ENCODE peak calls at places on chromosomes 4 and X, in five cellular contexts. W is aorta, Q is A549, D is cardiac muscle cell, K is stomach. E is an unnamed sample. For H3K4me1, the result is how much of the 10 kb centered on the place peaks cover.

GRCh38 chrX:72046447-72046846 is 85.3 kb downstream of the RTL5 start:
- DNase-seq in K (no peak), W (no peak), Q (no peak), D (no peak), E (no peak)

GRCh38 chrX:134396174-134396573 is 63.8 kb upstream of the HPRT1 start:
- DNase-seq in W (no peak), K (no peak), Q (peak), D (peak), E (no peak)

GRCh38 chr4:87857789-87858188 is 25.0 kb downstream of the MEPE start:
- DNase-seq in K (no peak), W (no peak), D (no peak), Q (no peak), E (no peak)

GRCh38 chr4:155392486-155393184 is 15.9 kb upstream of the MAP9 start:
- DNase-seq in D (peak), W (no peak), Q (peak), K (no peak), E (no peak)

GRCh38 chr4:153788064-153788418 is 842 bp downstream of the SFRP2 start:
- DNase-seq in W (no peak), D (no peak), Q (no peak), K (no peak), E (no peak)

GRCh38 chrX:112704226-112704625 is 24.5 kb upstream of the LHFPL1 start:
- DNase-seq in Q (no peak), W (no peak), K (no peak), D (no peak), E (no peak)

GRCh38 chr4:176319237-176319703 is 496 bp upstream of the SPCS3 start:
- DNase-seq in K (no peak), D (no peak), W (no peak), Q (no peak), E (no peak)

GRCh38 chrX:120672389-120672788 is 42.5 kb upstream of the C1GALT1C1 start:
- DNase-seq in W (no peak), D (peak), Q (peak), K (peak), E (peak)

GRCh38 chr4:174262624-174263444 is 20.6 kb downstream of the FBXO8 start:
- DNase-seq in Q (no peak), K (no peak), D (no peak), W (no peak), E (no peak)

GRCh38 chr4:15778742-15779231 is 659 bp downstream of the CD38 start:
- DNase-seq in D (peak), W (peak), Q (peak), K (no peak), E (peak)

DNA sequence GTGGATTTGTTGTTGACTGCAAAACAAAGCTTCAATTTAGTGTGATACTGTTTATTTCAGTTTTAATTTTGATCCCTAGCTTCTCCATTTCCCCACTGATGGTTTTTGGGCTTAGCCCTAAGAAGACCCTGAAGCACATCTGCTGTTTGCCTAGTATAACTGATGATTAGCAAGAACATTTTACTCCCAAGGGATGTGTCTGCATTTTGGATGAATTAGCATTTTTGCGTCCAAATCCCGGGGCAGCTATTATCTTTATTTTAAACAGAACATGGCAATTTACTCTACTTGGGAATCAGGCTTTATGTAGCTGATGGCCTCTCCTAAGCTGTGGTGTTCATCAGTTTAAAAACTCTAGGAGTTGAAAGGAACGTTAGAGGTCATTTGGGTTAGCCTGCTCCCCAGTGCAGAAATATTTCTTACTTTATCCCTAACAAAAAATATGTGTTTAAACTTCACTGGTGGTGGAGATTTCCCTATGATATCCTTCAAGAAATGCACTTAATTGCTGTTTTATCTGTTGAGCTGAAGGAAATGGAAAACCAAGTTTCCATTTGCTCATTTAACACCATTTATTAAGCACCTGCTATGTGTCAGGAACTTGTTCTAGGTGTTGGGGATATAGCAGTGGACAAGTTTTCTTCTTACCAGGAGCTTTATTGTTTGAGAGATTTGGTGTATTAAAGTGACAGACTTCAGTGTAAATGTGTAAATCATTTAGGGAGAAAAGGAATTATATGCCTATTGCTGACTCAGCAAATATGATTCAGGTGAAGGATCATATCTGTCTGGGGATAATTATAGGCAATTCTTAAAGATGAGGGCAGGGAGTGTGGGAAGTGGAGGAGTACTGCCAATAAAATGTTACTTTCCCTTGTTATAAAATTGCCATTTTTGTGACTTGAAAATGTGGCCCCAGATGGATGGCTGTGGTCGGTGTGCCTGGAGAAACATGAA is 3.4 kb downstream of the SEPTIN11 start:
- DNase-seq in Q (no peak), K (no peak), D (no peak), W (no peak), E (no peak)
- H3K4me3 ChIP-seq in Q (no peak), K (no peak), D (no peak), W (no peak), E (no peak)

GRCh38 chr4:24979554-24979953 is 51.2 kb downstream of the LGI2 start:
- DNase-seq in K (no peak), D (peak), Q (no peak), W (peak), E (peak)
- H3K27ac ChIP-seq in K (peak), D (no peak), Q (no peak), W (no peak), E (peak)

GRCh38 chrX:65686246-65686645 is 18.8 kb downstream of the MSN start:
- DNase-seq in W (no peak), D (no peak), Q (no peak), K (no peak), E (no peak)

GRCh38 chrX:65689377-65689776 is 21.9 kb downstream of the MSN start:
- DNase-seq in Q (no peak), D (no peak), K (no peak), W (no peak), E (no peak)

GRCh38 chrX:65688403-65688881 is 21.0 kb downstream of the MSN start:
- DNase-seq in W (no peak), Q (no peak), K (no peak), D (peak), E (no peak)

GRCh38 chrX:65687367-65687766 is 19.9 kb downstream of the MSN start:
- DNase-seq in K (no peak), D (no peak), W (no peak), Q (no peak), E (no peak)

GRCh38 chrX:65690057-65690855 is 22.8 kb downstream of the MSN start:
- DNase-seq in D (peak), W (peak), K (no peak), Q (no peak), E (peak)
- H3K4me1 ChIP-seq in D (under half), W (under half), K (under half), Q (half or more), E (under half)

GRCh38 chrX:115233497-115234219 is at the start of gene LRCH2:
- DNase-seq in Q (no peak), D (peak), W (peak), K (no peak), E (peak)
- H3K4me3 ChIP-seq in Q (peak), D (peak), W (peak), K (peak), E (peak)

DNA sequence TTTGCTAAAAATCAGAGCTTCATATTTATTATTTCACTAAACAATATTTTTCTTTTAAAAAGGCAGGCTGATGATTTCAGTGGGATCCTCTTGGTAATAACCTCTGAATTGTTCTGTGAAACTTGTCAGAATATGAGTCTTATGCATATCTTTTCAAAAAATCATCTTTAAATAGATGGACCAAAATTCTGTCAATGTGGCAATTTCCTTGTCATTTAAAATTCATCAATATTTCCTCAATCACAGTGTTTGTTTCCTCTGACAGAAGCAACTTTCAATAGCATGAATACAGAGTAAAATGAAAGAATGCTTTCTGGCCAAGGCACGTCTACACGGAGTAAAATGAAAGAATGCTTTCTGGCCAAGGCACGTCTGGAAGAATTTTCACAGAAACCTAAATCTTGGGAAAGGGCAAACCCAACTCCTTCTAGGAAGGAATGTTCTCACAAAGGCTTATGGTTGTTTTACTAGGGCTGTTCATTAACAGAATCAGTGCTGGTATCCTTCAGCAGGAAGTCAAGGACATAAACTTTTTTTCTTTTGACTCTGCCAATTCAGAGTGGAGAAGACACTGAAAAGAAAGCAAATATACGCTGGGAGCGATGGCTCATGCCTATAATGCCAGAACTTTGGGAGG is 99.0 kb upstream of the GPR34 start:
- DNase-seq in K (no peak), W (no peak), D (peak), Q (peak), E (no peak)
- H3K27ac ChIP-seq in K (no peak), W (no peak), D (no peak), Q (peak), E (no peak)

GRCh38 chr4:89300490-89300889 is 7.1 kb downstream of the GPRIN3 start:
- DNase-seq in D (no peak), K (no peak), W (no peak), Q (no peak), E (no peak)
- H3K4me1 ChIP-seq in D (half or more), K (under half), W (under half), Q (half or more), E (under half)

GRCh38 chr4:144645102-144645469 is 870 bp upstream of the HHIP start:
- DNase-seq in Q (no peak), D (no peak), W (no peak), K (no peak), E (no peak)
- H3K4me3 ChIP-seq in Q (peak), D (peak), W (no peak), K (peak), E (peak)

GRCh38 chr4:159107203-159107921 is 4.5 kb downstream of the RAPGEF2 start:
- DNase-seq in W (no peak), D (no peak), Q (no peak), K (no peak), E (no peak)

GRCh38 chr4:159105063-159105414 is 2.2 kb downstream of the RAPGEF2 start:
- DNase-seq in Q (no peak), K (no peak), D (no peak), W (no peak), E (no peak)

GRCh38 chr4:159103406-159104131 is 690 bp downstream of the RAPGEF2 start:
- DNase-seq in D (peak), K (peak), W (peak), Q (peak), E (peak)

GRCh38 chr4:159106636-159107035 is 3.8 kb downstream of the RAPGEF2 start:
- DNase-seq in K (no peak), Q (no peak), D (no peak), W (no peak), E (no peak)

GRCh38 chr4:159105761-159106243 is 2.9 kb downstream of the RAPGEF2 start:
- DNase-seq in K (no peak), D (peak), W (no peak), Q (no peak), E (peak)
- H3K27ac ChIP-seq in K (peak), D (peak), W (no peak), Q (no peak), E (peak)

DNA sequence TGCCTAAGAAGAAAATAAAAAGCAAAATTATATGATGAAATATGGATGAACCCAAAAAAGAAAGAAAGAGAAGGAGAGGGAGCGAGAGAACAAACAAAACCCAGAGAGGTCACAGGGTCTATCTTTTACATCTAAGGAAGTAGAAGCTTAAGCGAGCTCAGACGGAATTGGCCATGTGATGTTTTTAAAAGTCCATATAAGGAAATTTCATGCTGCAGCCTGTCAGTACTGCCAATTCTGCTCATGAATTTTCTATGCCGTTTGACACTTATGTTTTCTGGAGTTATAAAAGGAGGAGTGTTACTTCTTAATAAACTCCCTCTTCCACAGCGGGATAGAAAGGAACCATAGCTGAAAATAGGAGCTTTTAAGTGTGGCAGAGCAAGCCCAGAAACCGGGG is 32.9 kb upstream of the DCX start:
- DNase-seq in W (no peak), Q (no peak), D (no peak), K (no peak), E (no peak)
- H3K4me1 ChIP-seq in W (under half), Q (under half), D (under half), K (under half), E (under half)

DNA sequence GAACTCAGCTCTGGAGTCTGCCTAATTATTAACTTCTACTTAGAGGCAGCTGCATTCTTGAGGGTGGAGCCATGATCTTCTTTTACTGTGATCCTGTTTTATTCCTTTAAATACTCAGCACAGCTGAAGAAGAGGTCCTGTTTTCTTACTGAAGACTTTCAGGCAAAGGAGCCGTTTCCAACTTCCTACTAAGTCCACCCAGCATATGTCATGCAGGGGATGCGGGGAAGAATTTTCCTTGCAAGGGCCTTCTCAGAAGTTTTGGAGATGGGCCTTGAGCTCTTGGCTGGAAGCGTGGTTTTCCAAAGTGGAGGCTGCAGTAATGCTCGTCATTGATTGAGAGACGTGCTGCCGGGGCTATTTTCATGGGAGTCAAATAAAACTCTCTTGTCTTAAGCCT is 27.8 kb downstream of the FGF2 start:
- DNase-seq in W (peak), K (no peak), Q (no peak), D (peak), E (peak)
- H3K4me3 ChIP-seq in W (no peak), K (no peak), Q (peak), D (no peak), E (peak)